ENCODE peak calls at places on chromosomes 16 and 17, in ten cellular contexts. X is AG10803, O is esophagus squamous epithelium, T is thoracic aorta, M is nephron progenitor cell, D is endothelial cell, S is RWPE1, I is GM20000, U is Peyer's patch, F is K562. P is an unnamed sample.

GRCh38 chr16:88387941-88388627 is 5.3 kb downstream of the ZNF469 start:
- DNase-seq in X (peak), O (no peak), T (no peak), M (no peak), D (no peak), S (no peak), I (no peak), U (no peak), F (no peak), P (peak)

GRCh38 chr17:77811521-77811920 is 147.0 kb upstream of the TNRC6C start:
- DNase-seq in X (peak), O (no peak), T (no peak), M (no peak), D (no peak), S (no peak), I (no peak), U (no peak), F (no peak), P (no peak)

GRCh38 chr17:42629420-42630009 is 20.0 kb downstream of the TUBG1 start:
- DNase-seq in X (no peak), O (no peak), T (no peak), M (no peak), D (no peak), S (no peak), I (no peak), U (no peak), F (peak), P (peak)

GRCh38 chr16:56257260-56257659 is 66.0 kb downstream of the GNAO1 start:
- DNase-seq in X (no peak), O (no peak), T (no peak), M (no peak), D (no peak), S (no peak), I (no peak), U (peak), F (no peak), P (no peak)

GRCh38 chr17:34527908-34528470 is 51.4 kb upstream of the TMEM132E start:
- DNase-seq in X (no peak), O (no peak), T (no peak), M (no peak), D (peak), S (no peak), I (no peak), U (no peak), F (peak), P (no peak)

GRCh38 chr16:85668676-85669424 is 19.9 kb downstream of the GINS2 start:
- DNase-seq in X (no peak), O (no peak), T (no peak), M (no peak), D (no peak), S (no peak), I (no peak), U (no peak), F (no peak), P (no peak)

GRCh38 chr16:22296225-22297113 is 740 bp upstream of the POLR3E start:
- DNase-seq in X (no peak), O (no peak), T (no peak), M (peak), D (no peak), S (no peak), I (no peak), U (no peak), F (peak), P (peak)

GRCh38 chr17:49482144-49482817 is 12.8 kb upstream of the NGFR start:
- DNase-seq in X (peak), O (no peak), T (no peak), M (no peak), D (no peak), S (no peak), I (no peak), U (no peak), F (peak), P (no peak)

GRCh38 chr16:47375423-47375822 is 85.4 kb downstream of the ITFG1 start:
- DNase-seq in X (no peak), O (no peak), T (no peak), M (no peak), D (no peak), S (no peak), I (no peak), U (no peak), F (no peak), P (no peak)

GRCh38 chr17:75504347-75505151 is 10.8 kb downstream of the CASKIN2 start:
- DNase-seq in X (peak), O (no peak), T (no peak), M (no peak), D (peak), S (peak), I (peak), U (peak), F (peak), P (peak)

GRCh38 chr17:6654816-6655731 is 3.5 kb downstream of the C17orf100 start:
- DNase-seq in X (no peak), O (no peak), T (no peak), M (peak), D (peak), S (peak), I (no peak), U (peak), F (no peak), P (peak)

GRCh38 chr16:78919852-78920251 is 680.7 kb downstream of the MAF start:
- DNase-seq in X (no peak), O (no peak), T (no peak), M (no peak), D (no peak), S (no peak), I (no peak), U (no peak), F (no peak), P (no peak)

GRCh38 chr17:80202197-80202596 is 17.9 kb downstream of the SGSH start:
- DNase-seq in X (no peak), O (no peak), T (no peak), M (no peak), D (no peak), S (no peak), I (no peak), U (no peak), F (no peak), P (no peak)

GRCh38 chr17:44197980-44198720 is 1.5 kb downstream of the ATXN7L3 start:
- DNase-seq in X (peak), O (no peak), T (no peak), M (no peak), D (no peak), S (peak), I (peak), U (peak), F (peak), P (peak)

GRCh38 chr17:19938736-19939135 is 38.9 kb downstream of the AKAP10 start:
- DNase-seq in X (no peak), O (no peak), T (no peak), M (no peak), D (no peak), S (no peak), I (no peak), U (no peak), F (no peak), P (no peak)

GRCh38 chr17:39167492-39167891 is 1.5 kb upstream of the ARL5C start:
- DNase-seq in X (peak), O (no peak), T (no peak), M (no peak), D (no peak), S (no peak), I (no peak), U (no peak), F (no peak), P (no peak)

GRCh38 chr17:50551433-50551815 is 4.5 kb downstream of the SPATA20 start:
- DNase-seq in X (no peak), O (no peak), T (no peak), M (no peak), D (no peak), S (no peak), I (no peak), U (no peak), F (no peak), P (no peak)

GRCh38 chr16:23371368-23371767 is 69.3 kb downstream of the SCNN1B start:
- DNase-seq in X (no peak), O (no peak), T (no peak), M (no peak), D (no peak), S (no peak), I (no peak), U (no peak), F (no peak), P (no peak)

GRCh38 chr16:48000622-48001021 is 155.2 kb downstream of the ABCC12 start:
- DNase-seq in X (no peak), O (no peak), T (no peak), M (no peak), D (no peak), S (no peak), I (no peak), U (no peak), F (no peak), P (no peak)

GRCh38 chr16:56113223-56113622 is 78.1 kb upstream of the GNAO1 start:
- DNase-seq in X (no peak), O (no peak), T (no peak), M (no peak), D (no peak), S (no peak), I (no peak), U (no peak), F (no peak), P (no peak)

GRCh38 chr16:63789603-63790002 is 1332.3 kb downstream of the CDH11 start:
- DNase-seq in X (no peak), O (no peak), T (no peak), M (no peak), D (no peak), S (no peak), I (no peak), U (peak), F (peak), P (no peak)
- TF ChIP-seq CTCF in X (no peak), O (no peak), T (no peak), M (no peak), D (no peak), S (no peak), I (no peak), U (no peak), F (no peak), P (no peak)

DNA sequence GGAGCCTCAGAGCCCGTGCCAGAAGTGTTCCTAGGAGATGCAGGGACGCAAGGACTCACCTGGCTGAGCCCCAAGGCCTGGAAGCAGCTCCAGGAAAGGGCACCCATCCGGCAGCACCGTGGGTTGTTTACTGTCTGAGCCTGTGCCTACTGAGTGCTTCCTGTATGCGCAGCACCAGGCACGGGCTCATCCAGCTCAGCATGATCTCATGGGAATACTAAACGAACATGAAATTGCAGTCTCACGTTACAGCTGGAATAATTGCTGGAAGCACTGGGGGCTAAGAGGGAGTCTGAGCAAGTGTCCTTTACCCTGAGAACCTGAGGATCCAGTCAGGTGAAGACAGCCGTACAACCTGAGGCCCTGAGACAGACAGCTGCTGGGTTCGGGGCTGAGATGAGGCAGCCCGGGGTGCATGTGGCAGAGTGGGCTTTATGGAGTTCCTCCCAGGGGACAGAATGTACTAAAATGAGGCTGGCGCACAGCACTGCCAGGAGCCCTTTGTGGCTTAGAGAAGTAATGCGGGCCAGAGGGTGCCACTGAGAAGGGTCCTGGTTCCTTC is 5.4 kb downstream of the CTRL start:
- DNase-seq in X (no peak), O (no peak), T (no peak), M (no peak), D (no peak), S (peak), I (no peak), U (no peak), F (no peak), P (no peak)
- TF ChIP-seq CTCF in X (no peak), O (no peak), T (peak), M (no peak), D (no peak), S (peak), I (no peak), U (no peak), F (no peak), P (no peak)

GRCh38 chr16:14104066-14104465 is 32.9 kb downstream of the MRTFB start:
- DNase-seq in X (no peak), O (no peak), T (no peak), M (no peak), D (no peak), S (no peak), I (no peak), U (no peak), F (no peak), P (no peak)

GRCh38 chr16:14100825-14101224 is 29.7 kb downstream of the MRTFB start:
- DNase-seq in X (no peak), O (no peak), T (no peak), M (no peak), D (no peak), S (no peak), I (no peak), U (no peak), F (no peak), P (no peak)

GRCh38 chr16:14101415-14101814 is 30.3 kb downstream of the MRTFB start:
- DNase-seq in X (no peak), O (no peak), T (no peak), M (no peak), D (no peak), S (no peak), I (peak), U (no peak), F (no peak), P (no peak)

GRCh38 chr16:14105976-14106375 is 34.9 kb downstream of the MRTFB start:
- DNase-seq in X (no peak), O (no peak), T (no peak), M (no peak), D (no peak), S (no peak), I (no peak), U (no peak), F (no peak), P (no peak)

GRCh38 chr16:14102925-14103720 is 32.0 kb downstream of the MRTFB start:
- DNase-seq in X (no peak), O (no peak), T (no peak), M (no peak), D (no peak), S (no peak), I (no peak), U (no peak), F (no peak), P (no peak)
- TF ChIP-seq CTCF in X (no peak), O (no peak), T (no peak), M (no peak), D (no peak), S (no peak), I (no peak), U (no peak), F (no peak), P (no peak)

DNA sequence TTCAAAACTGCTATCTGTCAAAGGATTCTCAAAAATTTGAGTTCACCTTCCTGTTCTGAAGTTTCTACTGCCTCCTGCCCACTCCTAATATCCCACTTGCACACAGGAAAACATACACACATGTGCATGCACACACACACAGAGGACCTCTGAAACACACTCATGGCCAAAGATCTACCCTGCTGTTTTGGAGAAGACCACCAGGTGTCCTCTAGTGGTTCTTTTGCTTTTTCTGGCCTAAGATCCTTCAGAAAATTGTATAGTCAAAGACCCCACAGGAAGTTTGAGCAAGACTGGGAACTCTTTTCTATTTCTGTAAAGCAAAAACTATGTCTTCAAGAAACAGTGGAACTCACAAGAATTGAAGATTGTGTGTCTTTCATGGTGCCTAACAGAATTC is 90.2 kb downstream of the CDH8 start:
- DNase-seq in X (no peak), O (no peak), T (no peak), M (no peak), D (no peak), S (no peak), I (no peak), U (no peak), F (no peak), P (no peak)
- TF ChIP-seq CTCF in X (no peak), O (no peak), T (no peak), M (no peak), D (peak), S (no peak), I (no peak), U (no peak), F (no peak), P (no peak)

DNA sequence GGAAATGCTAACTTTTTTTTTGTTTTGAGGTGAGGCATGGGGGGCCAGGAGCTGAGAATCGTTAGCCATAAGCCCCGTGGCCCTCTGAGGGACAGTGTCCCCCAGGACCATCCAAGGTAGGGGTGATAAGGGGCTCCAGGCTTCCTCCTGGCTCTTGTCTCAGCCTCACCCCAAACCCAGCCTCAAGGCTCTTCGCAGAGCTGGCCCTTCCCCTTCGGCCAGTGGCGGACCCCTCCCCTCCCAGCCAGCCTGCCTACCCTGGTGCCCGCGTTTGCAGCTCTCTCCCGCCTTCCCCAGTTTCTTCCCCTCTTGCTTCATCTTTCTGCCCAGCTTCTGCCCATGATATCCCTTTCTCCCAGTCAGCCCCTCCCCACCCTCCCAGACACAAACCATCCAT is 22.7 kb upstream of the ATP2A3 start:
- DNase-seq in X (no peak), O (no peak), T (no peak), M (no peak), D (no peak), S (no peak), I (no peak), U (no peak), F (no peak), P (no peak)
- TF ChIP-seq CTCF in X (no peak), O (no peak), T (no peak), M (no peak), D (no peak), S (no peak), I (no peak), U (no peak), F (no peak), P (no peak)

GRCh38 chr16:21104124-21104860 is 46.4 kb downstream of the DNAH3 start:
- DNase-seq in X (peak), O (no peak), T (no peak), M (no peak), D (peak), S (no peak), I (no peak), U (no peak), F (no peak), P (no peak)

GRCh38 chr16:21100447-21100846 is 50.2 kb downstream of the DNAH3 start:
- DNase-seq in X (peak), O (no peak), T (no peak), M (no peak), D (no peak), S (peak), I (no peak), U (no peak), F (no peak), P (peak)

GRCh38 chr16:21097151-21097550 is 53.5 kb downstream of the DNAH3 start:
- DNase-seq in X (peak), O (no peak), T (no peak), M (no peak), D (no peak), S (no peak), I (no peak), U (no peak), F (no peak), P (no peak)

GRCh38 chr16:21101631-21102420 is 48.8 kb downstream of the DNAH3 start:
- DNase-seq in X (peak), O (no peak), T (no peak), M (peak), D (peak), S (peak), I (peak), U (peak), F (peak), P (peak)
- TF ChIP-seq CTCF in X (peak), O (no peak), T (no peak), M (peak), D (no peak), S (peak), I (peak), U (no peak), F (peak), P (peak)

GRCh38 chr17:64149196-64149595 is 19.3 kb upstream of the ERN1 start:
- DNase-seq in X (no peak), O (no peak), T (no peak), M (no peak), D (no peak), S (no peak), I (no peak), U (no peak), F (no peak), P (no peak)

GRCh38 chr17:64147110-64148016 is 17.4 kb upstream of the ERN1 start:
- DNase-seq in X (peak), O (no peak), T (no peak), M (no peak), D (no peak), S (peak), I (no peak), U (no peak), F (peak), P (peak)

GRCh38 chr17:64148017-64148631 is 18.2 kb upstream of the ERN1 start:
- DNase-seq in X (peak), O (no peak), T (no peak), M (no peak), D (no peak), S (no peak), I (no peak), U (no peak), F (peak), P (peak)

GRCh38 chr17:64150237-64151015 is 20.5 kb upstream of the ERN1 start:
- DNase-seq in X (peak), O (no peak), T (no peak), M (no peak), D (no peak), S (no peak), I (no peak), U (no peak), F (no peak), P (peak)

DNA sequence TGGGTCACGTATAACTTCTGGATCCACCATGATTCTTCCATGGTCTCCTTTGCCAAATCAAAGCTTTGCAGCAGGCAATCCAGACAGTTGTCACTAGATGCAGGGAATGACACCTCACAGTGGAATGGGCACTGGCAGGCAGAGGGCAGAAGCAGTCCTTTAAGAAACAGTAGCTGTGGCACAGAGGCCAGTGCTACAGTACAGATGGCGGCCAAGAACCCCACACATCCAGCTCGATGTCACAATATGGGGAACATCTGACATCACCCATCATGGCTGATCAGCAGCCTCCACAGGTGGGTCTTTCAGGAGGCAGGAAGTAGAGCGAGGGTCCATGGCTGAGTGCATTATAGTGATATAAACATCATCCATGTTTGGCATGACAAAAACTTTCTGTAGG is 18.8 kb upstream of the ERN1 start:
- DNase-seq in X (peak), O (no peak), T (no peak), M (no peak), D (no peak), S (no peak), I (no peak), U (no peak), F (no peak), P (peak)
- TF ChIP-seq CTCF in X (no peak), O (peak), T (no peak), M (no peak), D (no peak), S (no peak), I (no peak), U (no peak), F (no peak), P (no peak)

GRCh38 chr16:49640606-49641005 is 215.3 kb downstream of the ZNF423 start:
- DNase-seq in X (no peak), O (no peak), T (no peak), M (no peak), D (no peak), S (no peak), I (no peak), U (no peak), F (no peak), P (no peak)

GRCh38 chr16:49643429-49644142 is 212.3 kb downstream of the ZNF423 start:
- DNase-seq in X (peak), O (no peak), T (no peak), M (no peak), D (no peak), S (no peak), I (no peak), U (no peak), F (no peak), P (peak)

GRCh38 chr16:49645263-49645662 is 210.6 kb downstream of the ZNF423 start:
- DNase-seq in X (no peak), O (no peak), T (no peak), M (no peak), D (no peak), S (no peak), I (no peak), U (no peak), F (no peak), P (no peak)

GRCh38 chr16:49641250-49641649 is 214.7 kb downstream of the ZNF423 start:
- DNase-seq in X (no peak), O (no peak), T (no peak), M (no peak), D (no peak), S (no peak), I (no peak), U (no peak), F (no peak), P (no peak)

GRCh38 chr16:49644143-49644460 is 211.8 kb downstream of the ZNF423 start:
- DNase-seq in X (no peak), O (no peak), T (no peak), M (no peak), D (no peak), S (no peak), I (no peak), U (no peak), F (no peak), P (peak)
- TF ChIP-seq CTCF in X (peak), O (no peak), T (no peak), M (no peak), D (no peak), S (no peak), I (no peak), U (no peak), F (no peak), P (no peak)

GRCh38 chr17:79168486-79169055 is 93.9 kb downstream of the ENGASE start:
- DNase-seq in X (no peak), O (no peak), T (no peak), M (no peak), D (no peak), S (no peak), I (no peak), U (no peak), F (peak), P (no peak)
- TF ChIP-seq CTCF in X (no peak), O (no peak), T (no peak), M (no peak), D (no peak), S (no peak), I (no peak), U (no peak), F (peak), P (no peak)